ENCODE peak calls at places on chromosomes 4 and X, in four cellular contexts. One of them, this sample, is unnamed.

GRCh38 chrX:119041175-119041574 is 31.6 kb upstream of the CT47C1 start:
- DNase-seq in CD4-positive, alpha-beta T cell: no peak
- DNase-seq in AG04450: peak; percentile 45
- DNase-seq in GDM1: no peak
- DNase-seq in this sample: no peak

GRCh38 chrX:73262991-73263390 is 48.3 kb upstream of the NAP1L2 start:
- DNase-seq in CD4-positive, alpha-beta T cell: no peak
- DNase-seq in AG04450: no peak
- DNase-seq in GDM1: no peak
- DNase-seq in this sample: no peak

GRCh38 chrX:153669174-153669890 is 4.3 kb downstream of the PNCK start:
- DNase-seq in CD4-positive, alpha-beta T cell: peak; percentile 32
- DNase-seq in AG04450: no peak
- DNase-seq in GDM1: no peak
- DNase-seq in this sample: peak; percentile 62

GRCh38 chr4:124915073-124915472 is 202.5 kb upstream of the ANKRD50 start:
- DNase-seq in CD4-positive, alpha-beta T cell: no peak
- DNase-seq in AG04450: no peak
- DNase-seq in GDM1: no peak
- DNase-seq in this sample: no peak

GRCh38 chr4:54513231-54513630 is 144.5 kb upstream of the KIT start:
- DNase-seq in CD4-positive, alpha-beta T cell: no peak
- DNase-seq in AG04450: peak; percentile 20
- DNase-seq in GDM1: no peak
- DNase-seq in this sample: no peak

GRCh38 chr4:3451956-3452355 is 10.2 kb downstream of the HGFAC start:
- DNase-seq in CD4-positive, alpha-beta T cell: no peak
- DNase-seq in AG04450: peak; percentile 45
- DNase-seq in GDM1: no peak
- DNase-seq in this sample: no peak

GRCh38 chrX:41720125-41720780 is 3.7 kb upstream of the GPR82 start:
- DNase-seq in CD4-positive, alpha-beta T cell: peak; percentile 4
- DNase-seq in AG04450: no peak
- DNase-seq in GDM1: peak; percentile 11
- DNase-seq in this sample: no peak

GRCh38 chrX:48676893-48677270 is 6.7 kb upstream of the WAS start:
- DNase-seq in CD4-positive, alpha-beta T cell: no peak
- DNase-seq in AG04450: no peak
- DNase-seq in GDM1: no peak
- DNase-seq in this sample: no peak

GRCh38 chr4:90328558-90328957 is 201.4 kb downstream of the CCSER1 start:
- DNase-seq in CD4-positive, alpha-beta T cell: no peak
- DNase-seq in AG04450: no peak
- DNase-seq in GDM1: peak; percentile 50
- DNase-seq in this sample: peak; percentile 41

GRCh38 chrX:135330709-135331108 is 21.4 kb downstream of the ETDC start:
- DNase-seq in CD4-positive, alpha-beta T cell: no peak
- DNase-seq in AG04450: no peak
- DNase-seq in GDM1: no peak
- DNase-seq in this sample: no peak

GRCh38 chrX:123859409-123859827 is 435 bp upstream of the XIAP start:
- DNase-seq in CD4-positive, alpha-beta T cell: no peak
- DNase-seq in AG04450: no peak
- DNase-seq in GDM1: no peak
- DNase-seq in this sample: peak; percentile 65

GRCh38 chr4:169620846-169621228 is 459 bp downstream of the CLCN3 start:
- DNase-seq in CD4-positive, alpha-beta T cell: no peak
- DNase-seq in AG04450: no peak
- DNase-seq in GDM1: no peak
- DNase-seq in this sample: no peak

GRCh38 chr4:3827616-3828492 is 61.7 kb downstream of the ADRA2C start:
- DNase-seq in CD4-positive, alpha-beta T cell: no peak
- DNase-seq in AG04450: no peak
- DNase-seq in GDM1: no peak
- DNase-seq in this sample: no peak

GRCh38 chr4:147078875-147079658 is 133.4 kb upstream of the TTC29 start:
- DNase-seq in CD4-positive, alpha-beta T cell: no peak
- DNase-seq in AG04450: no peak
- DNase-seq in GDM1: no peak
- DNase-seq in this sample: no peak

GRCh38 chrX:12610079-12610478 is 181.1 kb upstream of the PRPS2 start:
- DNase-seq in CD4-positive, alpha-beta T cell: no peak
- DNase-seq in AG04450: peak; percentile 6
- DNase-seq in GDM1: no peak
- DNase-seq in this sample: no peak

GRCh38 chr4:164538061-164538460 is 215.9 kb upstream of the SMIM31 start:
- DNase-seq in CD4-positive, alpha-beta T cell: no peak
- DNase-seq in AG04450: no peak
- DNase-seq in GDM1: no peak
- DNase-seq in this sample: no peak

GRCh38 chr4:170259631-170260153 is 169.9 kb upstream of the AADAT start:
- DNase-seq in CD4-positive, alpha-beta T cell: peak; percentile 0
- DNase-seq in AG04450: peak; percentile 6
- DNase-seq in GDM1: peak; percentile 83
- DNase-seq in this sample: peak; percentile 88

GRCh38 chr4:91256043-91256442 is 1047.7 kb upstream of the GRID2 start:
- DNase-seq in CD4-positive, alpha-beta T cell: no peak
- DNase-seq in AG04450: no peak
- DNase-seq in GDM1: no peak
- DNase-seq in this sample: no peak

GRCh38 chr4:147195386-147195785 is 249.7 kb upstream of the TTC29 start:
- DNase-seq in CD4-positive, alpha-beta T cell: no peak
- DNase-seq in AG04450: no peak
- DNase-seq in GDM1: no peak
- DNase-seq in this sample: no peak

GRCh38 chrX:776529-777230 is 146.1 kb downstream of the SHOX start:
- DNase-seq in CD4-positive, alpha-beta T cell: no peak
- DNase-seq in AG04450: no peak
- DNase-seq in GDM1: no peak
- DNase-seq in this sample: no peak

GRCh38 chr4:147996840-147997239 is 265.0 kb downstream of the ARHGAP10 start:
- DNase-seq in CD4-positive, alpha-beta T cell: no peak
- DNase-seq in AG04450: no peak
- DNase-seq in GDM1: no peak
- DNase-seq in this sample: no peak

GRCh38 chr4:109406337-109406931 is 27.2 kb upstream of the SEC24B start:
- DNase-seq in CD4-positive, alpha-beta T cell: no peak
- DNase-seq in AG04450: peak; percentile 34
- DNase-seq in GDM1: peak; percentile 24
- DNase-seq in this sample: no peak

GRCh38 chrX:13252726-13253125 is 67.1 kb downstream of the ATXN3L start:
- DNase-seq in CD4-positive, alpha-beta T cell: no peak
- DNase-seq in AG04450: no peak
- DNase-seq in GDM1: no peak
- DNase-seq in this sample: no peak

GRCh38 chrX:66163849-66164401 is at the start of gene HEPH:
- DNase-seq in CD4-positive, alpha-beta T cell: no peak
- DNase-seq in AG04450: peak; percentile 13
- DNase-seq in GDM1: no peak
- DNase-seq in this sample: no peak